ENCODE peak calls at places on chromosomes 13 and 19, in six cellular contexts. K is NCI-H187; S is activated T-cell treated with anti-CD3 and anti-CD28 coated beads for 4 hours; G is AG09309; V is CD4-positive, CD25-positive, alpha-beta regulatory T cell; N is Ammon's horn. U is an unnamed sample.

GRCh38 chr19:6423499-6424189 is 967 bp downstream of the KHSRP start:
- DNase-seq in N (no peak), V (no peak), S (no peak), K (no peak), G (no peak), U (peak)

GRCh38 chr19:42467437-42467760 is 24.7 kb upstream of the CXCL17 start:
- DNase-seq in V (no peak), K (no peak), N (no peak), G (no peak), S (no peak), U (no peak)

GRCh38 chr13:55402867-55403266 is 1737.9 kb upstream of the PRR20A start:
- DNase-seq in K (no peak), V (no peak), G (no peak), S (no peak), N (no peak), U (no peak)

GRCh38 chr19:6766357-6767080 is 716 bp downstream of the SH2D3A start:
- DNase-seq in S (no peak), G (no peak), V (no peak), N (no peak), K (no peak), U (no peak)

GRCh38 chr13:101178394-101178793 is 237.9 kb downstream of the NALCN start:
- DNase-seq in G (no peak), N (no peak), S (no peak), V (no peak), K (peak), U (no peak)

GRCh38 chr13:63190742-63191141 is 1775.1 kb upstream of the PCDH20 start:
- DNase-seq in S (no peak), N (no peak), V (no peak), G (peak), K (no peak), U (no peak)

GRCh38 chr13:41610426-41610825 is 153.1 kb downstream of the RGCC start:
- DNase-seq in S (no peak), K (peak), G (peak), N (no peak), V (no peak), U (no peak)

GRCh38 chr19:54114340-54114826 is 1.1 kb downstream of the TFPT start:
- DNase-seq in G (no peak), K (no peak), V (peak), S (peak), N (peak), U (peak)

GRCh38 chr13:73715114-73715909 is 418.9 kb downstream of the KLF12 start:
- DNase-seq in V (peak), K (no peak), G (no peak), N (no peak), S (peak), U (no peak)

GRCh38 chr13:36767276-36767675 is 51.7 kb upstream of the RFXAP start:
- DNase-seq in S (no peak), V (no peak), N (no peak), K (no peak), G (no peak), U (no peak)

GRCh38 chr13:55576389-55576788 is 1564.3 kb upstream of the PRR20A start:
- DNase-seq in K (no peak), N (no peak), V (no peak), S (no peak), G (no peak), U (no peak)

GRCh38 chr13:56314755-56315154 is 826.0 kb upstream of the PRR20A start:
- DNase-seq in S (no peak), K (no peak), V (no peak), G (no peak), N (no peak), U (no peak)

GRCh38 chr19:45598267-45599011 is 3.6 kb downstream of the GPR4 start:
- DNase-seq in N (no peak), V (no peak), K (no peak), S (no peak), G (no peak), U (no peak)

GRCh38 chr19:43455321-43456113 is 9.9 kb downstream of the LYPD3 start:
- DNase-seq in S (no peak), N (no peak), G (no peak), K (no peak), V (no peak), U (no peak)

GRCh38 chr13:110017379-110017778 is 231.0 kb upstream of the IRS2 start:
- DNase-seq in V (no peak), K (no peak), S (no peak), N (no peak), G (peak), U (no peak)